ENCODE peak calls at places on chromosomes 13 and 19, in four cellular contexts. S is right lobe of liver; V is fibroblast of lung; K is CD8-positive, alpha-beta T cell. A is an unnamed sample.

GRCh38 chr13:112740502-112741131 is 50.8 kb downstream of the ATP11A start:
- DNase-seq in S (peak; percentile 71), V (peak; percentile 89), K (no peak), A (no peak)

GRCh38 chr13:51000576-51001260 is 91.1 kb downstream of the RNASEH2B start:
- DNase-seq in S (no peak), V (peak; percentile 80), K (no peak), A (no peak)

GRCh38 chr13:21616880-21617279 is 12.9 kb upstream of the MICU2 start:
- DNase-seq in S (no peak), V (no peak), K (no peak), A (no peak)

GRCh38 chr13:47484564-47484963 is 516.5 kb downstream of the SUCLA2 start:
- DNase-seq in S (no peak), V (peak; percentile 88), K (no peak), A (no peak)

GRCh38 chr13:50127726-50128291 is 112.6 kb downstream of the KCNRG start:
- DNase-seq in S (no peak), V (no peak), K (no peak), A (no peak)

GRCh38 chr19:35712529-35712909 is 5.3 kb upstream of the KMT2B start:
- DNase-seq in S (no peak), V (no peak), K (no peak), A (no peak)

GRCh38 chr13:19057588-19058340 is 123.9 kb downstream of the TUBA3C start:
- DNase-seq in S (no peak), V (no peak), K (no peak), A (no peak)

GRCh38 chr13:28819748-28820098 is 416 bp upstream of the MTUS2 start:
- DNase-seq in S (peak; percentile 75), V (peak; percentile 8), K (no peak), A (peak; percentile 85)

GRCh38 chr13:111202149-111202548 is 87.0 kb downstream of the ARHGEF7 start:
- DNase-seq in S (no peak), V (no peak), K (no peak), A (no peak)

GRCh38 chr19:11949201-11949600 is 15.6 kb upstream of the ZNF763 start:
- DNase-seq in S (no peak), V (peak; percentile 31), K (no peak), A (no peak)

GRCh38 chr19:17020823-17021222 is 5.8 kb downstream of the CPAMD8 start:
- DNase-seq in S (no peak), V (no peak), K (no peak), A (no peak)

GRCh38 chr19:30314056-30314804 is 58.0 kb upstream of the ZNF536 start:
- DNase-seq in S (no peak), V (no peak), K (no peak), A (no peak)

GRCh38 chr13:42066542-42066941 is 18.1 kb downstream of the DGKH start:
- DNase-seq in S (no peak), V (peak; percentile 80), K (no peak), A (no peak)

GRCh38 chr19:5864725-5865486 is 5.4 kb downstream of the FUT5 start:
- DNase-seq in S (no peak), V (no peak), K (no peak), A (no peak)

GRCh38 chr19:17754634-17755532 is 3.6 kb downstream of the FCHO1 start:
- DNase-seq in S (no peak), V (no peak), K (no peak), A (peak; percentile 82)

GRCh38 chr13:109154546-109154945 is 525.1 kb downstream of the MYO16 start:
- DNase-seq in S (no peak), V (peak; percentile 58), K (no peak), A (no peak)

GRCh38 chr13:93260591-93260990 is 34.0 kb downstream of the GPC6 start:
- DNase-seq in S (no peak), V (peak; percentile 51), K (no peak), A (no peak)

GRCh38 chr13:83780201-83780600 is 102.1 kb downstream of the SLITRK1 start:
- DNase-seq in S (no peak), V (peak; percentile 22), K (no peak), A (no peak)

GRCh38 chr13:25847145-25847544 is 204.7 kb downstream of the SHISA2 start:
- DNase-seq in S (no peak), V (no peak), K (no peak), A (peak; percentile 32)

GRCh38 chr19:54661846-54662489 is 817 bp upstream of the LILRB4 start:
- DNase-seq in S (no peak), V (no peak), K (no peak), A (no peak)

GRCh38 chr19:54660967-54661366 is 1.8 kb upstream of the LILRB4 start:
- DNase-seq in S (no peak), V (no peak), K (no peak), A (peak; percentile 74)

GRCh38 chr19:54665530-54665929 is 2.7 kb downstream of the LILRB4 start:
- DNase-seq in S (no peak), V (no peak), K (no peak), A (no peak)

GRCh38 chr19:54662730-54663129 is at the start of gene LILRB4:
- DNase-seq in S (no peak), V (no peak), K (no peak), A (peak; percentile 73)

DNA sequence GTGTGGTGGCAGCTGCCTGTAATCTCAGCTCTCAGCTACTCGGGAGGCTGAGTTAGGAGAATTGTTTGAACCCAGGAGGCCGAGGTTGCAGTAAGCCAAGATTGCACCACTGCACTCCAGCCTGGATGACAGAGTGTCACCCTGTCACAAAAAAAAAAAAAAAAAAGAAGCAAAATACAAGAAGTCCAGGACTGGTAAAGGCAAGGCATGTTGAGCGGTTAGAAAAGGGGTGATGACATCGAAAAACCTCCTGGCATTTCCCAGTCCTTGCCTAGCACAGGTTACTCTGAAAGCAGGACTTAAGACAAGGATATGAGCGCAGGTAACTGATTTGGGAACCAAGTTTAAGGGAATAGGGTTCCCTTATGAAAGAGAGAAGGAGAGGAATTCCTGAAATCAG is 2.5 kb upstream of the LILRB4 start:
- DNase-seq in S (no peak), V (no peak), K (no peak), A (no peak)
- TF ChIP-seq CTCF in S (no peak), V (no peak), K (no peak), A (no peak)

GRCh38 chr13:70622785-70623184 is 514.5 kb upstream of the KLHL1 start:
- DNase-seq in S (no peak), V (no peak), K (no peak), A (no peak)

DNA sequence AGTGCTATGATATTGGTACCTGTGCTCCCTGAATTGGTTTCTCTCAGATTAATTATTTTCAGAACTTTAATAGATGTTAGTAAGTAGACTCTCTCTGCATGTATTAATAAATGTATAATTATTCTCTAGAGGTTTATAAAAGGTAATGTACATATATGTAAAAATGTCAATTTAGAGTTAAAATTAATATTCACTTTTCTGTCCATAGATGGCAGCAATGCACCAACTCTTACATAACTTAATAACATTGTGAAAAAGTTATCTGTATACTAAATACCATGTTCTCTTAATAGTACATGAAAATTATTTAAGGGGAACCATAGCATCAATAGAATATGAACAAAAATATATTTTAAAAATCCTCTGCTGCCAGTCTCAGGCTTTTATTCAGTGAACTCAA is 515.0 kb upstream of the KLHL1 start:
- DNase-seq in S (no peak), V (peak; percentile 39), K (no peak), A (peak; percentile 26)
- TF ChIP-seq CTCF in S (peak; percentile 36), V (no peak), K (peak; percentile 14), A (no peak)

DNA sequence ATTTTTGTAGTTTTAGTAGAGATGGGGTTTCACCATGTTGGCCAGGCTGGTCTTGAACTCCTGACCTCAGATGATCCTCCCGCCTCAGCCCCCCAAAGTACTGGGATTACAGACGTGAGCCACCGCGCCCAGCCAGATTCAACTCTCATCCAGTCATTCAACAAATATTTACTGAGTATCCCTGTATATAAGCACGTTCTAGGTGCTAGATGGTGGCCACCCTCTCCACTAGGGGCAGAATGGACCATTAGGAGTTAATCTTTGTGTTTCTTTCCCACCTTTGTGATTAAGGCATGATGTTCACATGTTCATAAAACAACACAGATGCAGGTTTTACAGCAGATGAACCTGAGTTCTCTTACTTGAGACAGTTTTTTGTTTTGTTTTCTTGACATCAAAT is 7.3 kb downstream of the SHKBP1 start:
- DNase-seq in S (no peak), V (no peak), K (no peak), A (no peak)
- TF ChIP-seq CTCF in S (no peak), V (no peak), K (no peak), A (no peak)

DNA sequence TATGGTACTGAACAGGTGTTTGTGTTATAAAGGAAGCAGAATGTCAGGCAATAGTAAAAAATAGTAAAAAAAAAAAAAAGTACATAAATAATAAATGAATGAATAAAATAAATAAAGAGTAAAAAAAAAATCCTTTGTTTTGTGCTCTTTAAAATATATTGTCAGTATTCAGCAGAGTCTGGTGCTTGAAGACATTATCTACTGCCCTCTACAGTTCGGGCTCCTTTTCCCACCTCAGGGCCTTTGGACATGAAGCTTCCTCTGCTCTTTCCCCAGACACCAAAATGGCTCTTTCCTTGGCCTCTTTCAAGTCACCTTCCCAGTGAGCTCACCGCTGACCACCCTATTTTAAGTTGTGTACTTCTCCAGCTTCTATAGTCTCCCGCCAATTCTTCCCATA is 137.5 kb downstream of the TNFRSF19 start:
- DNase-seq in S (no peak), V (peak; percentile 52), K (no peak), A (no peak)
- TF ChIP-seq CTCF in S (no peak), V (peak; percentile 44), K (no peak), A (no peak)

GRCh38 chr13:59112375-59112774 is 1051.4 kb downstream of the DIAPH3 start:
- DNase-seq in S (no peak), V (peak; percentile 99), K (no peak), A (no peak)

GRCh38 chr13:59111711-59112110 is 1052.0 kb downstream of the DIAPH3 start:
- DNase-seq in S (no peak), V (peak; percentile 76), K (no peak), A (no peak)
- TF ChIP-seq CTCF in S (no peak), V (no peak), K (no peak), A (no peak)

DNA sequence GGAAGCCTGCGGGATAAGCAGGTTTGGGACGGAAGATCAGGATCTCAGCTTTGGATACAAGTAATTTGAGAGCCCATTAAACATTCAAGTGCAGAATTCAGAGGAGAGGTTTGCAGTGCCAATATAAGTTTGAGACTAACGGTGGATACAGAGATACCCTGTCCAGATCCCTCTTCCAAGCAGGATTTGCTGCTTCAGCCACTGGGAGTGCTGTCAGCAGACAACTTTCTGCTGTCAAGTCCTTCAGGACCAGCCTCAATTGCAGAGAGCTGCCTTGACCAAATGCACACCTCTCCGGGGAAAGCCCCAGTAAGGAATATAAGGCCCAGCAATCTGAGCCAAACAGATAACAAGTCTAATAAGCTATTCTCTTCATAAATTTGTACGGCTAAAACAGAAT is 46.1 kb upstream of the ZNF780A start:
- DNase-seq in S (no peak), V (no peak), K (no peak), A (no peak)
- TF ChIP-seq CTCF in S (no peak), V (no peak), K (no peak), A (no peak)

GRCh38 chr13:61414686-61415664 is 674 bp downstream of the PCDH20 start:
- DNase-seq in S (peak; percentile 83), V (peak; percentile 47), K (no peak), A (no peak)
- TF ChIP-seq CTCF in S (no peak), V (no peak), K (no peak), A (no peak)

GRCh38 chr13:36628986-36629385 is 44.8 kb upstream of the SERTM1 start:
- DNase-seq in S (no peak), V (no peak), K (no peak), A (no peak)
- TF ChIP-seq CTCF in S (no peak), V (no peak), K (no peak), A (no peak)